ENCODE peak calls at places on chromosomes 11 and 22, in seven cellular contexts. Y is GM20000, K is lower lobe of right lung, T is NCI-H69, D is heart right ventricle, J is Caco-2, G is non-pigmented ciliary epithelial cell. O is an unnamed sample.

GRCh38 chr11:65415499-65416340 is 6.9 kb upstream of the NEAT1 start:
- DNase-seq in Y (peak), T (peak), G (no peak), J (peak), D (no peak), K (peak), O (no peak)

GRCh38 chr11:130729678-130730300 is 186.5 kb downstream of the SNX19 start:
- DNase-seq in T (no peak), D (no peak), G (no peak), Y (no peak), J (no peak), K (no peak), O (no peak)

GRCh38 chr11:106724293-106724892 is 293.9 kb downstream of the GUCY1A2 start:
- DNase-seq in G (peak), Y (no peak), D (no peak), T (peak), K (no peak), J (no peak), O (no peak)

GRCh38 chr22:29394931-29395581 is 6.7 kb upstream of the AP1B1 start:
- DNase-seq in T (peak), D (peak), Y (peak), K (peak), J (peak), G (no peak), O (peak)

GRCh38 chr22:37309221-37310074 is 27.1 kb downstream of the CYTH4 start:
- DNase-seq in K (no peak), J (no peak), D (no peak), T (no peak), Y (peak), G (no peak), O (peak)

GRCh38 chr22:22977479-22978200 is 90.0 kb downstream of the IGLL5 start:
- DNase-seq in T (no peak), K (no peak), J (no peak), Y (no peak), G (no peak), D (no peak), O (no peak)

GRCh38 chr11:117062503-117062902 is 35.7 kb downstream of the SIK3 start:
- DNase-seq in T (no peak), Y (no peak), J (no peak), G (no peak), K (no peak), D (no peak), O (no peak)

GRCh38 chr22:17130199-17130598 is 9.0 kb upstream of the TMEM121B start:
- DNase-seq in Y (no peak), D (no peak), K (no peak), J (peak), T (no peak), G (no peak), O (no peak)

GRCh38 chr11:2549491-2549875 is 104.7 kb downstream of the KCNQ1 start:
- DNase-seq in G (no peak), Y (no peak), D (no peak), K (peak), T (no peak), J (peak), O (no peak)

GRCh38 chr11:353315-353857 is 15.9 kb upstream of the B4GALNT4 start:
- DNase-seq in Y (no peak), G (no peak), T (no peak), K (peak), J (no peak), D (peak), O (peak)

GRCh38 chr22:26245001-26245400 is 75.7 kb downstream of the SEZ6L start:
- DNase-seq in G (no peak), Y (no peak), T (peak), J (no peak), D (no peak), K (no peak), O (no peak)

GRCh38 chr11:73281201-73281741 is 9.1 kb downstream of the P2RY6 start:
- DNase-seq in D (no peak), K (no peak), G (no peak), J (peak), T (peak), Y (no peak), O (no peak)

O was measured in left kidney.